ENCODE peak calls at places on chromosomes 13 and 19, in ten cellular contexts. One of them, this sample, is unnamed.

GRCh38 chr13:95462801-95463200 is 89.7 kb upstream of the CLDN10 start:
- DNase-seq in KG1: no peak
- DNase-seq in EL: no peak
- DNase-seq in WTC11: no peak
- DNase-seq in left cardiac atrium: no peak
- DNase-seq in putamen: no peak
- DNase-seq in epithelial cell of esophagus: no peak
- DNase-seq in RWPE1: no peak
- DNase-seq in naive thymus-derived CD8-positive, alpha-beta T cell: no peak
- DNase-seq in HT1080: no peak
- DNase-seq in this sample: no peak

GRCh38 chr13:26184791-26185250 is 37.3 kb downstream of the RNF6 start:
- DNase-seq in KG1: peak
- DNase-seq in EL: peak
- DNase-seq in WTC11: peak
- DNase-seq in left cardiac atrium: peak
- DNase-seq in putamen: peak
- DNase-seq in epithelial cell of esophagus: peak
- DNase-seq in RWPE1: peak
- DNase-seq in naive thymus-derived CD8-positive, alpha-beta T cell: peak
- DNase-seq in HT1080: peak
- DNase-seq in this sample: no peak

GRCh38 chr19:38736036-38736412 is 8.2 kb downstream of the CAPN12 start:
- DNase-seq in KG1: no peak
- DNase-seq in EL: peak
- DNase-seq in WTC11: peak
- DNase-seq in left cardiac atrium: peak
- DNase-seq in putamen: no peak
- DNase-seq in epithelial cell of esophagus: peak
- DNase-seq in RWPE1: no peak
- DNase-seq in naive thymus-derived CD8-positive, alpha-beta T cell: peak
- DNase-seq in HT1080: no peak
- DNase-seq in this sample: no peak

GRCh38 chr13:94154362-94154761 is 325.1 kb downstream of the DCT start:
- DNase-seq in KG1: no peak
- DNase-seq in EL: peak
- DNase-seq in WTC11: no peak
- DNase-seq in left cardiac atrium: no peak
- DNase-seq in putamen: peak
- DNase-seq in epithelial cell of esophagus: no peak
- DNase-seq in RWPE1: peak
- DNase-seq in naive thymus-derived CD8-positive, alpha-beta T cell: no peak
- DNase-seq in HT1080: no peak
- DNase-seq in this sample: no peak

GRCh38 chr13:44667950-44668349 is 91.8 kb upstream of the TSC22D1 start:
- DNase-seq in KG1: no peak
- DNase-seq in EL: peak
- DNase-seq in WTC11: no peak
- DNase-seq in left cardiac atrium: no peak
- DNase-seq in putamen: no peak
- DNase-seq in epithelial cell of esophagus: no peak
- DNase-seq in RWPE1: no peak
- DNase-seq in naive thymus-derived CD8-positive, alpha-beta T cell: no peak
- DNase-seq in HT1080: no peak
- DNase-seq in this sample: no peak

GRCh38 chr13:106595623-106596022 is 27.7 kb upstream of the ARGLU1 start:
- DNase-seq in KG1: no peak
- DNase-seq in EL: no peak
- DNase-seq in WTC11: no peak
- DNase-seq in left cardiac atrium: peak
- DNase-seq in putamen: no peak
- DNase-seq in epithelial cell of esophagus: no peak
- DNase-seq in RWPE1: no peak
- DNase-seq in naive thymus-derived CD8-positive, alpha-beta T cell: no peak
- DNase-seq in HT1080: no peak
- DNase-seq in this sample: no peak

GRCh38 chr13:51971520-51972426 is 39.5 kb downstream of the ATP7B start:
- DNase-seq in KG1: no peak
- DNase-seq in EL: no peak
- DNase-seq in WTC11: no peak
- DNase-seq in left cardiac atrium: no peak
- DNase-seq in putamen: no peak
- DNase-seq in epithelial cell of esophagus: no peak
- DNase-seq in RWPE1: no peak
- DNase-seq in naive thymus-derived CD8-positive, alpha-beta T cell: no peak
- DNase-seq in HT1080: no peak
- DNase-seq in this sample: no peak

GRCh38 chr19:29384676-29385075 is 141.1 kb upstream of the VSTM2B start:
- DNase-seq in KG1: no peak
- DNase-seq in EL: no peak
- DNase-seq in WTC11: peak
- DNase-seq in left cardiac atrium: no peak
- DNase-seq in putamen: no peak
- DNase-seq in epithelial cell of esophagus: no peak
- DNase-seq in RWPE1: no peak
- DNase-seq in naive thymus-derived CD8-positive, alpha-beta T cell: no peak
- DNase-seq in HT1080: no peak
- DNase-seq in this sample: no peak

GRCh38 chr19:1161716-1162115 is 12.4 kb downstream of the SBNO2 start:
- DNase-seq in KG1: no peak
- DNase-seq in EL: no peak
- DNase-seq in WTC11: no peak
- DNase-seq in left cardiac atrium: no peak
- DNase-seq in putamen: no peak
- DNase-seq in epithelial cell of esophagus: peak
- DNase-seq in RWPE1: peak
- DNase-seq in naive thymus-derived CD8-positive, alpha-beta T cell: no peak
- DNase-seq in HT1080: no peak
- DNase-seq in this sample: no peak

GRCh38 chr13:75760182-75760981 is 124.3 kb downstream of the LMO7 start:
- DNase-seq in KG1: peak
- DNase-seq in EL: no peak
- DNase-seq in WTC11: no peak
- DNase-seq in left cardiac atrium: no peak
- DNase-seq in putamen: peak
- DNase-seq in epithelial cell of esophagus: peak
- DNase-seq in RWPE1: peak
- DNase-seq in naive thymus-derived CD8-positive, alpha-beta T cell: peak
- DNase-seq in HT1080: peak
- DNase-seq in this sample: peak

GRCh38 chr19:4557971-4558941 is 1.2 kb downstream of the SEMA6B start:
- DNase-seq in KG1: no peak
- DNase-seq in EL: no peak
- DNase-seq in WTC11: peak
- DNase-seq in left cardiac atrium: no peak
- DNase-seq in putamen: no peak
- DNase-seq in epithelial cell of esophagus: no peak
- DNase-seq in RWPE1: no peak
- DNase-seq in naive thymus-derived CD8-positive, alpha-beta T cell: peak
- DNase-seq in HT1080: no peak
- DNase-seq in this sample: no peak

GRCh38 chr13:26021516-26021915 is 30.3 kb downstream of the SHISA2 start:
- DNase-seq in KG1: no peak
- DNase-seq in EL: no peak
- DNase-seq in WTC11: no peak
- DNase-seq in left cardiac atrium: no peak
- DNase-seq in putamen: peak
- DNase-seq in epithelial cell of esophagus: peak
- DNase-seq in RWPE1: peak
- DNase-seq in naive thymus-derived CD8-positive, alpha-beta T cell: no peak
- DNase-seq in HT1080: no peak
- DNase-seq in this sample: no peak

GRCh38 chr19:5013761-5014160 is 44.8 kb downstream of the KDM4B start:
- DNase-seq in KG1: no peak
- DNase-seq in EL: no peak
- DNase-seq in WTC11: no peak
- DNase-seq in left cardiac atrium: no peak
- DNase-seq in putamen: no peak
- DNase-seq in epithelial cell of esophagus: no peak
- DNase-seq in RWPE1: no peak
- DNase-seq in naive thymus-derived CD8-positive, alpha-beta T cell: no peak
- DNase-seq in HT1080: no peak
- DNase-seq in this sample: no peak

GRCh38 chr19:29247912-29248311 is 35.0 kb upstream of the UQCRFS1 start:
- DNase-seq in KG1: no peak
- DNase-seq in EL: no peak
- DNase-seq in WTC11: no peak
- DNase-seq in left cardiac atrium: peak
- DNase-seq in putamen: no peak
- DNase-seq in epithelial cell of esophagus: no peak
- DNase-seq in RWPE1: no peak
- DNase-seq in naive thymus-derived CD8-positive, alpha-beta T cell: no peak
- DNase-seq in HT1080: no peak
- DNase-seq in this sample: no peak

GRCh38 chr13:106917673-106918652 is 350.0 kb upstream of the ARGLU1 start:
- DNase-seq in KG1: peak
- DNase-seq in EL: peak
- DNase-seq in WTC11: peak
- DNase-seq in left cardiac atrium: peak
- DNase-seq in putamen: peak
- DNase-seq in epithelial cell of esophagus: peak
- DNase-seq in RWPE1: peak
- DNase-seq in naive thymus-derived CD8-positive, alpha-beta T cell: peak
- DNase-seq in HT1080: peak
- DNase-seq in this sample: no peak

GRCh38 chr13:56907766-56908165 is 233.0 kb upstream of the PRR20A start:
- DNase-seq in KG1: no peak
- DNase-seq in EL: no peak
- DNase-seq in WTC11: no peak
- DNase-seq in left cardiac atrium: no peak
- DNase-seq in putamen: no peak
- DNase-seq in epithelial cell of esophagus: peak
- DNase-seq in RWPE1: no peak
- DNase-seq in naive thymus-derived CD8-positive, alpha-beta T cell: no peak
- DNase-seq in HT1080: peak
- DNase-seq in this sample: no peak

GRCh38 chr19:52343548-52343947 is 7.5 kb downstream of the ZNF610 start:
- DNase-seq in KG1: peak
- DNase-seq in EL: peak
- DNase-seq in WTC11: peak
- DNase-seq in left cardiac atrium: peak
- DNase-seq in putamen: peak
- DNase-seq in epithelial cell of esophagus: peak
- DNase-seq in RWPE1: no peak
- DNase-seq in naive thymus-derived CD8-positive, alpha-beta T cell: peak
- DNase-seq in HT1080: peak
- DNase-seq in this sample: no peak

GRCh38 chr13:112643759-112644459 is 45.9 kb upstream of the ATP11A start:
- DNase-seq in KG1: no peak
- DNase-seq in EL: no peak
- DNase-seq in WTC11: no peak
- DNase-seq in left cardiac atrium: no peak
- DNase-seq in putamen: no peak
- DNase-seq in epithelial cell of esophagus: no peak
- DNase-seq in RWPE1: no peak
- DNase-seq in naive thymus-derived CD8-positive, alpha-beta T cell: no peak
- DNase-seq in HT1080: peak
- DNase-seq in this sample: no peak

GRCh38 chr19:42421591-42422031 is 5.6 kb downstream of the LIPE start:
- DNase-seq in KG1: no peak
- DNase-seq in EL: peak
- DNase-seq in WTC11: no peak
- DNase-seq in left cardiac atrium: no peak
- DNase-seq in putamen: no peak
- DNase-seq in epithelial cell of esophagus: peak
- DNase-seq in RWPE1: peak
- DNase-seq in naive thymus-derived CD8-positive, alpha-beta T cell: no peak
- DNase-seq in HT1080: no peak
- DNase-seq in this sample: no peak

GRCh38 chr13:77574076-77574475 is 38.6 kb downstream of the SCEL start:
- DNase-seq in KG1: no peak
- DNase-seq in EL: no peak
- DNase-seq in WTC11: no peak
- DNase-seq in left cardiac atrium: no peak
- DNase-seq in putamen: peak
- DNase-seq in epithelial cell of esophagus: no peak
- DNase-seq in RWPE1: no peak
- DNase-seq in naive thymus-derived CD8-positive, alpha-beta T cell: no peak
- DNase-seq in HT1080: no peak
- DNase-seq in this sample: no peak

GRCh38 chr19:16015805-16016173 is 60.5 kb upstream of the TPM4 start:
- DNase-seq in KG1: no peak
- DNase-seq in EL: no peak
- DNase-seq in WTC11: no peak
- DNase-seq in left cardiac atrium: no peak
- DNase-seq in putamen: no peak
- DNase-seq in epithelial cell of esophagus: no peak
- DNase-seq in RWPE1: no peak
- DNase-seq in naive thymus-derived CD8-positive, alpha-beta T cell: no peak
- DNase-seq in HT1080: no peak
- DNase-seq in this sample: no peak

GRCh38 chr13:70613295-70613694 is 505.0 kb upstream of the KLHL1 start:
- DNase-seq in KG1: no peak
- DNase-seq in EL: no peak
- DNase-seq in WTC11: no peak
- DNase-seq in left cardiac atrium: no peak
- DNase-seq in putamen: peak
- DNase-seq in epithelial cell of esophagus: peak
- DNase-seq in RWPE1: no peak
- DNase-seq in naive thymus-derived CD8-positive, alpha-beta T cell: no peak
- DNase-seq in HT1080: no peak
- DNase-seq in this sample: peak

GRCh38 chr19:54459282-54460229 is 4.0 kb downstream of the LENG9 start:
- DNase-seq in KG1: no peak
- DNase-seq in EL: no peak
- DNase-seq in WTC11: no peak
- DNase-seq in left cardiac atrium: no peak
- DNase-seq in putamen: no peak
- DNase-seq in epithelial cell of esophagus: no peak
- DNase-seq in RWPE1: no peak
- DNase-seq in naive thymus-derived CD8-positive, alpha-beta T cell: no peak
- DNase-seq in HT1080: no peak
- DNase-seq in this sample: no peak

GRCh38 chr13:19959141-19959830 is 759 bp downstream of the ZMYM2 start:
- DNase-seq in KG1: peak
- DNase-seq in EL: peak
- DNase-seq in WTC11: peak
- DNase-seq in left cardiac atrium: peak
- DNase-seq in putamen: peak
- DNase-seq in epithelial cell of esophagus: peak
- DNase-seq in RWPE1: peak
- DNase-seq in naive thymus-derived CD8-positive, alpha-beta T cell: peak
- DNase-seq in HT1080: peak
- DNase-seq in this sample: no peak

GRCh38 chr13:109724603-109725002 is 61.8 kb downstream of the IRS2 start:
- DNase-seq in KG1: no peak
- DNase-seq in EL: no peak
- DNase-seq in WTC11: no peak
- DNase-seq in left cardiac atrium: no peak
- DNase-seq in putamen: peak
- DNase-seq in epithelial cell of esophagus: no peak
- DNase-seq in RWPE1: no peak
- DNase-seq in naive thymus-derived CD8-positive, alpha-beta T cell: no peak
- DNase-seq in HT1080: no peak
- DNase-seq in this sample: no peak

This sample was measured in NCI-H1417 treated with DMSO at 0.1 percent for 48 hours.